ENCODE peak calls at places on chromosomes 7 and 10, in eight cellular contexts. D is gastrocnemius medialis, V is HEK293T, K is Calu3, B is sciatic nerve, M is dermis microvascular lymphatic vessel endothelial cell, S is fibroblast of pulmonary artery, G is fibroblast of villous mesenchyme. I is an unnamed sample.

GRCh38 chr7:157268540-157268939 is 68.3 kb upstream of the DNAJB6 start:
- DNase-seq in D (no peak), V (no peak), K (no peak), B (peak; percentile 47), M (no peak), S (peak; percentile 13), G (no peak), I (no peak)

GRCh38 chr10:61939575-61940301 is 38.2 kb downstream of the ARID5B start:
- DNase-seq in D (no peak), V (no peak), K (no peak), B (no peak), M (no peak), S (peak; percentile 76), G (peak; percentile 89), I (no peak)

GRCh38 chr7:139341776-139342244 is 673 bp downstream of the FMC1 start:
- DNase-seq in D (no peak), V (no peak), K (no peak), B (no peak), M (no peak), S (no peak), G (no peak), I (no peak)

GRCh38 chr10:67697646-67698245 is 1.8 kb upstream of the CTNNA3 start:
- DNase-seq in D (no peak), V (peak; percentile 35), K (peak; percentile 44), B (no peak), M (peak; percentile 48), S (peak; percentile 74), G (peak; percentile 53), I (peak; percentile 16)

GRCh38 chr7:128908750-128909385 is 1.6 kb downstream of the KCP start:
- DNase-seq in D (no peak), V (no peak), K (no peak), B (peak; percentile 19), M (no peak), S (no peak), G (no peak), I (no peak)

GRCh38 chr7:4764402-4765007 is 10.9 kb upstream of the AP5Z1 start:
- DNase-seq in D (no peak), V (no peak), K (no peak), B (no peak), M (no peak), S (no peak), G (no peak), I (no peak)

GRCh38 chr10:35178305-35178704 is 51.7 kb downstream of the CREM start:
- DNase-seq in D (no peak), V (no peak), K (no peak), B (no peak), M (no peak), S (no peak), G (no peak), I (no peak)

GRCh38 chr10:114902151-114902550 is 35.8 kb upstream of the TRUB1 start:
- DNase-seq in D (no peak), V (no peak), K (no peak), B (no peak), M (no peak), S (no peak), G (peak; percentile 25), I (no peak)

GRCh38 chr7:139044813-139045794 is 9.3 kb upstream of the ZC3HAV1L start:
- DNase-seq in D (no peak), V (no peak), K (no peak), B (no peak), M (no peak), S (no peak), G (no peak), I (no peak)

GRCh38 chr10:100129424-100129823 is 47.8 kb upstream of the CPN1 start:
- DNase-seq in D (no peak), V (no peak), K (no peak), B (no peak), M (no peak), S (no peak), G (no peak), I (no peak)

GRCh38 chr7:115940462-115941060 is 90.0 kb downstream of the TFEC start:
- DNase-seq in D (no peak), V (no peak), K (no peak), B (no peak), M (no peak), S (no peak), G (no peak), I (no peak)

GRCh38 chr7:92809397-92810241 is 26.8 kb downstream of the CDK6 start:
- DNase-seq in D (peak; percentile 14), V (peak; percentile 49), K (peak; percentile 61), B (no peak), M (peak; percentile 97), S (peak; percentile 96), G (peak; percentile 95), I (no peak)

GRCh38 chr10:14236341-14236740 is 94.4 kb downstream of the FRMD4A start:
- DNase-seq in D (no peak), V (no peak), K (no peak), B (no peak), M (no peak), S (no peak), G (no peak), I (no peak)

GRCh38 chr7:150716368-150716767 is at the start of gene GIMAP1:
- DNase-seq in D (no peak), V (no peak), K (no peak), B (peak; percentile 64), M (peak; percentile 38), S (no peak), G (no peak), I (no peak)

GRCh38 chr10:44042926-44043602 is 341.8 kb downstream of the CXCL12 start:
- DNase-seq in D (no peak), V (no peak), K (no peak), B (no peak), M (no peak), S (no peak), G (no peak), I (no peak)

GRCh38 chr10:34303022-34303421 is 512.1 kb downstream of the PARD3 start:
- DNase-seq in D (no peak), V (no peak), K (no peak), B (no peak), M (no peak), S (no peak), G (no peak), I (no peak)

GRCh38 chr10:22335204-22335956 is 9.9 kb upstream of the SPAG6 start:
- DNase-seq in D (no peak), V (no peak), K (peak; percentile 16), B (peak; percentile 72), M (no peak), S (peak; percentile 70), G (peak; percentile 60), I (no peak)

GRCh38 chr7:27102578-27103442 is at the start of gene HOXA2:
- DNase-seq in D (no peak), V (no peak), K (no peak), B (no peak), M (no peak), S (no peak), G (no peak), I (peak; percentile 77)

GRCh38 chr7:151083071-151083823 is at the start of gene TMUB1:
- DNase-seq in D (peak; percentile 66), V (peak; percentile 74), K (peak; percentile 78), B (peak; percentile 89), M (no peak), S (no peak), G (peak; percentile 62), I (peak; percentile 79)